ENCODE peak calls at places on chromosome 15, in four cellular contexts. W, X, O and S are unnamed samples.

GRCh38 chr15:22262613-22263020 is 182.3 kb downstream of the OR4M2 start:
- DNase-seq in O (no peak), X (no peak), W (no peak), S (no peak)

GRCh38 chr15:25954398-25954797 is 91.3 kb upstream of the ATP10A start:
- DNase-seq in W (no peak), X (no peak), O (no peak), S (no peak)

GRCh38 chr15:29451201-29451781 is 181.7 kb upstream of the NSMCE3 start:
- DNase-seq in X (no peak), O (peak), W (peak), S (peak)

GRCh38 chr15:45181491-45182285 is 6.1 kb downstream of the SHF start:
- DNase-seq in W (no peak), X (no peak), O (no peak), S (no peak)

GRCh38 chr15:65077291-65077980 is 890 bp downstream of the KBTBD13 start:
- DNase-seq in O (no peak), X (no peak), W (no peak), S (no peak)

GRCh38 chr15:45572627-45573026 is 14.6 kb upstream of the BLOC1S6 start:
- DNase-seq in W (no peak), X (no peak), O (no peak), S (no peak)

GRCh38 chr15:64503197-64503596 is 42.8 kb downstream of the ZNF609 start:
- DNase-seq in W (no peak), O (no peak), X (peak), S (no peak)

GRCh38 chr15:32838820-32839219 is 121.0 kb downstream of the GREM1 start:
- DNase-seq in O (no peak), X (peak), W (no peak), S (no peak)

GRCh38 chr15:49741721-49742120 is 120.9 kb downstream of the DTWD1 start:
- DNase-seq in X (no peak), W (no peak), O (no peak), S (no peak)

GRCh38 chr15:97126556-97127233 is 796.2 kb downstream of the NR2F2 start:
- DNase-seq in X (peak), W (no peak), O (no peak), S (peak)

GRCh38 chr15:73822998-73823397 is 50.4 kb upstream of the TBC1D21 start:
- DNase-seq in O (peak), X (peak), W (no peak), S (no peak)

GRCh38 chr15:74960286-74960685 is 3.7 kb upstream of the RPP25 start:
- DNase-seq in X (no peak), W (no peak), O (no peak), S (no peak)

GRCh38 chr15:60935130-60935529 is 294.0 kb downstream of the RORA start:
- DNase-seq in X (no peak), W (no peak), O (no peak), S (no peak)

GRCh38 chr15:31362121-31362520 is 35.5 kb downstream of the KLF13 start:
- DNase-seq in X (no peak), W (no peak), O (no peak), S (no peak)

GRCh38 chr15:92655178-92655995 is at the start of gene FAM174B:
- DNase-seq in W (peak), X (peak), O (peak), S (peak)

GRCh38 chr15:94026458-94026967 is 204.8 kb upstream of the MCTP2 start:
- DNase-seq in O (no peak), W (no peak), X (peak), S (no peak)

GRCh38 chr15:50786871-50787270 is 21.4 kb upstream of the SPPL2A start:
- DNase-seq in X (no peak), O (no peak), W (no peak), S (no peak)

GRCh38 chr15:39654308-39654707 is 73.4 kb downstream of the THBS1 start:
- DNase-seq in X (no peak), W (no peak), O (no peak), S (no peak)

GRCh38 chr15:94403246-94403824 is 172.0 kb downstream of the MCTP2 start:
- DNase-seq in O (no peak), W (no peak), X (peak), S (no peak)

GRCh38 chr15:100918690-100919480 is at the start of gene LRRK1:
- DNase-seq in X (peak), O (no peak), W (peak), S (no peak)
- H2BK12ac ChIP-seq in X (no peak), O (no peak), W (peak), S (no peak)

GRCh38 chr15:48435356-48435755 is 104.1 kb downstream of the DUT start:
- DNase-seq in O (no peak), X (no peak), W (no peak), S (no peak)

GRCh38 chr15:48432688-48433087 is 101.5 kb downstream of the DUT start:
- DNase-seq in X (no peak), W (no peak), O (no peak), S (no peak)

GRCh38 chr15:48440084-48440483 is 108.9 kb downstream of the DUT start:
- DNase-seq in W (peak), O (peak), X (peak), S (peak)

GRCh38 chr15:48433226-48433886 is 102.1 kb downstream of the DUT start:
- DNase-seq in X (no peak), O (no peak), W (no peak), S (no peak)

GRCh38 chr15:48437178-48437577 is 105.9 kb downstream of the DUT start:
- DNase-seq in X (no peak), W (no peak), O (no peak), S (no peak)
- H3K9ac ChIP-seq in X (peak), W (no peak), O (no peak), S (no peak)

DNA sequence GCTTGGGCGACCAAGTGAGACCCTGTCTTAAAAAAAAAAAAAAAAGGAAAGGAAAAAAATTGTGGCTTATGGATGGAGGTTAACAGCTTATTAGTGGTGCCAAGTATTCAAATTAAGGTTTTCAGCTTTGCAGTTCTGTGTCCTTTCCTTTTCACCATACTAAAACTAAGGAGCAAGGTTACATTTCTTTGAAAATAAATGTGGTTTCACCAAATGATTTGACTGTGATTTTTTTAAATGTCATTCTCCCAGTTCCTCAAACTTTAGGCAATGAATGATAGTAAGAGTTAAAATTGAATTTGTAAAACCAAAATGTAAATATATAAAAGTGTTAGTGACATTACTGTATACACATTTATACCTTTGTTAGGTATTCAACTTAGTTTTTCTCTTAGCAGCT is 9.6 kb downstream of the CHRNA5 start:
- DNase-seq in X (no peak), O (no peak), W (no peak), S (no peak)
- H2BK15ac ChIP-seq in X (no peak), O (no peak), W (no peak), S (no peak)

GRCh38 chr15:48679952-48680351 is 34.4 kb upstream of the FBN1 start:
- DNase-seq in X (no peak), O (no peak), W (no peak), S (no peak)

GRCh38 chr15:48674876-48675275 is 29.4 kb upstream of the FBN1 start:
- DNase-seq in W (no peak), X (peak), O (no peak), S (no peak)

GRCh38 chr15:48675436-48675835 is 29.9 kb upstream of the FBN1 start:
- DNase-seq in W (no peak), X (no peak), O (no peak), S (no peak)

GRCh38 chr15:48678851-48679250 is 33.3 kb upstream of the FBN1 start:
- DNase-seq in O (no peak), W (no peak), X (no peak), S (no peak)

DNA sequence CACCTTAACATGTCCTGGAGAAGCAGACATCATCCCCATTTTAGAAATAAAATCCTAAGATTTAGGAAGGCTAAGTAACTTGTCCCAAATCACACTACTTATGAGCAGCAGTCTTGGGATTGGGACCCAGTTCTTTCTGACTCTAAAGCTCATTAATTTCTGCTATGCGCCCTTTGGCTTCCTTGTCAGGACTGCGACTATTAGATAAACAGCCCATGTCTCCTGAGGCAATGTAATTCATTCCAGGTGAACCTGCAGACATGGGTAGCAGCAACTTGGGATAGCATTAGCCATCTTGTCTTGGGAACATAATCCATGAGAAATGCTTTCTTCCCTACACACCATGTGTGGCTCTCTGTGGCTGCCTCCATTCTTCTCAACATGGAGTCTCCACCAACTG is 32.3 kb upstream of the FBN1 start:
- DNase-seq in W (no peak), O (no peak), X (no peak), S (no peak)
- H2BK12ac ChIP-seq in W (no peak), O (no peak), X (no peak), S (no peak)

DNA sequence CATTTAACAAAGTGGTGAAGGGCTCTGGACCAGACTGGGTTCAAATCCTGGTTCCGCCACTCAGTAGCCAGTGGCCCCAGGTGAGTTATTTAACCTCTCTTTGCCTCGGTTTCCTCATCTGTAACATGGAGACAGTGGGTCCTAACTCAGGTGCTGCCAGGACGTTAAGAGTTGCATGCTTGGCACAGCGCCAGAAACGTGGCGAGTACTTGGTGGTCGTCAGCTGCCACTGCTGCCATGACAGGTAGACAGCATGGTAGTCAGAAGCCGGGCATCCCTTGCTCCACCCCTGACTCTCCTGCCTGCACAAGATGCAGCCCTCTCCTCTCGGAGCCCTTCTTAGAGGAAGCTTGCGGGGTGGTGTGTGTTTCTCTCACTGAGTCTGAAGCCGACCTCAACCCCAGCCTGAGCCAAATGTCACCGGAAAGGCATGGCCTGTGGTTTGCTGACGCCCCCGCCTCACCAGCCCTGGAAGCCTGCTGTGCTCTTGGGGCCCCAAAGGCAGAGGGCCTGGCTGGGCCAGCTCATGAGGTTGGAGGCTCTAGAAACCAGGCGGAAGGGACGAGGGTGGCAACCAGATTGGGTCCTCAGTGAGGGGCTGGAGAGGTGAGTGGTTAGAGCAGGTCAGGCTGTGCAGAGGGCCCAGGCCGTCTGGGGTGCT is 160.8 kb upstream of the TLE3 start:
- DNase-seq in X (no peak), O (no peak), W (no peak), S (no peak)
- H3K9ac ChIP-seq in X (no peak), O (no peak), W (no peak), S (no peak)

DNA sequence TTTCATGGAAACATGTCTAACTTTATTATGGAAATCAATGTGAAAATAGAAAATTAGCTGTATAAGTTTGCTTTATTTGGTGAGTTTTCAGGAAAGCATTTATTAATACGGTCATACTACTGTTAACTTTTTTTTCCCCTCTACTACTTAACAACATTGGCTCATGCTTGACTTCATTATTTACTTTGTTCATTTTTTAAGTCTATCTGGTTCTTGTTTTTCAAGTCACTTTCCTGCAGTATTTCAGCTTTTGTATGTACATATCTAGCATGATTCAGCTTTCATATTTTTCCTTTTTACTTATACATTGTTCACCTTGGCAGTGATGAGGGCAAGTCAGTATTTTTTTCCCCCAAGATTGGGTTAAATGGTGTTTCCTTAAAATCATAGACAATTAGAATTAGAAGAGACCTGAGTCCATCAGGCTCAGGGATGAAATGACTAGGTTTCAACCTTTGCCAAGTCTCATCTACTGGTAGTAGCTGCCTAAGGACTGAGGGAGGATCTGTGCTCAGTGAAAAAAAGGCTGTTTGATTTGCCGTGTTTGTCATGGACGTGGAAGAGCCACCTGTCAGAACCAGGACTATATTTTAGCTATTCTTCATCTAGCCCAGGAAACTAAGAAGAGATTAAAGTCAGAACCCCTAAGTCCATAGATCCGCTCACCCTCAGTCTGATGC is 15.4 kb downstream of the TMOD3 start:
- DNase-seq in O (no peak), X (no peak), W (no peak), S (no peak)
- H2BK15ac ChIP-seq in O (no peak), X (no peak), W (no peak), S (no peak)